ENCODE peak calls at places on chromosomes 6 and 20, in seven cellular contexts. B, M, P, V, Y, W and U are unnamed samples.

GRCh38 chr6:144104898-144105487 is 9.6 kb upstream of the SF3B5 start:
- DNase-seq in Y (peak; percentile 47), W (peak; percentile 72), B (peak; percentile 64), V (no peak), M (peak; percentile 74), P (no peak), U (peak; percentile 70)

GRCh38 chr6:5663739-5664138 is 343.0 kb downstream of the NRN1 start:
- DNase-seq in B (no peak), V (no peak), P (no peak), M (no peak), Y (no peak), W (no peak), U (no peak)

GRCh38 chr6:47524136-47524840 is 46.7 kb downstream of the CD2AP start:
- DNase-seq in M (no peak), P (no peak), Y (peak; percentile 66), B (peak; percentile 73), V (no peak), W (no peak), U (no peak)

GRCh38 chr20:35523298-35523888 is 6.1 kb downstream of the C20orf173 start:
- DNase-seq in M (peak; percentile 57), W (no peak), V (peak; percentile 64), B (no peak), Y (no peak), P (no peak), U (peak; percentile 41)

GRCh38 chr6:30570760-30571084 is 520 bp upstream of the ABCF1 start:
- DNase-seq in B (no peak), P (no peak), M (peak; percentile 33), V (no peak), W (no peak), Y (no peak), U (no peak)

GRCh38 chr6:24980507-24981384 is 45.0 kb upstream of the RIPOR2 start:
- DNase-seq in B (peak; percentile 69), P (no peak), W (no peak), V (no peak), M (no peak), Y (peak; percentile 60), U (no peak)

GRCh38 chr6:16163535-16164300 is 34.8 kb downstream of the MYLIP start:
- DNase-seq in Y (no peak), V (no peak), P (no peak), W (no peak), M (no peak), B (peak; percentile 27), U (no peak)

GRCh38 chr6:45658396-45658795 is 280.7 kb upstream of the SUPT3H start:
- DNase-seq in B (no peak), M (no peak), W (no peak), P (no peak), V (no peak), Y (no peak), U (no peak)

GRCh38 chr6:163839296-163839695 is 424.8 kb downstream of the QKI start:
- DNase-seq in M (no peak), Y (no peak), B (peak; percentile 14), W (no peak), V (no peak), P (no peak), U (no peak)

GRCh38 chr6:88574666-88575065 is 388.8 kb downstream of the RNGTT start:
- DNase-seq in W (peak; percentile 25), P (no peak), Y (no peak), V (no peak), M (no peak), B (no peak), U (no peak)

GRCh38 chr20:47493175-47493953 is 8.3 kb upstream of the NCOA3 start:
- DNase-seq in P (peak; percentile 96), W (no peak), M (no peak), Y (peak; percentile 63), B (peak; percentile 70), V (no peak), U (peak; percentile 52)

GRCh38 chr6:9632026-9632425 is 782.8 kb downstream of the TFAP2A start:
- DNase-seq in M (no peak), P (no peak), Y (no peak), W (no peak), B (no peak), V (no peak), U (no peak)

GRCh38 chr6:74018825-74019224 is 322.8 kb downstream of the CD109 start:
- DNase-seq in M (no peak), Y (no peak), W (no peak), B (no peak), V (no peak), P (no peak), U (no peak)

GRCh38 chr6:143700684-143701342 is 23.0 kb downstream of the PHACTR2 start:
- DNase-seq in V (no peak), W (no peak), P (no peak), M (no peak), B (peak; percentile 65), Y (peak; percentile 58), U (no peak)

GRCh38 chr6:56890683-56891429 is 64.1 kb upstream of the BEND6 start:
- DNase-seq in Y (peak; percentile 91), M (no peak), W (peak; percentile 16), B (peak; percentile 94), P (no peak), V (no peak), U (peak; percentile 2)

GRCh38 chr6:113600556-113601339 is 256.4 kb upstream of the MARCKS start:
- DNase-seq in Y (no peak), B (no peak), W (no peak), P (no peak), M (no peak), V (no peak), U (no peak)

GRCh38 chr6:25788305-25788922 is 33.9 kb downstream of the SLC17A4 start:
- DNase-seq in M (peak; percentile 13), V (no peak), Y (peak; percentile 3), B (peak; percentile 10), P (no peak), W (peak; percentile 11), U (peak; percentile 35)

GRCh38 chr6:170227521-170227983 is 63.3 kb downstream of the DLL1 start:
- DNase-seq in B (peak; percentile 51), V (no peak), P (peak; percentile 9), W (no peak), M (no peak), Y (peak; percentile 31), U (no peak)

GRCh38 chr6:145963216-145964068 is 716 bp downstream of the SHPRH start:
- DNase-seq in W (peak; percentile 5), B (peak; percentile 55), Y (peak; percentile 41), M (peak; percentile 65), P (no peak), V (peak; percentile 11), U (peak; percentile 65)

GRCh38 chr6:157607317-157608109 is 215.5 kb upstream of the SNX9 start:
- DNase-seq in V (no peak), M (peak; percentile 55), B (no peak), P (no peak), Y (no peak), W (no peak), U (peak; percentile 79)

GRCh38 chr6:34671801-34672656 is 24.5 kb downstream of the ILRUN start:
- DNase-seq in Y (no peak), W (no peak), B (peak; percentile 55), P (no peak), V (no peak), M (peak; percentile 73), U (peak; percentile 74)

GRCh38 chr6:119172813-119173212 is 94.3 kb upstream of the FAM184A start:
- DNase-seq in M (no peak), V (no peak), W (no peak), P (no peak), B (no peak), Y (no peak), U (no peak)

GRCh38 chr6:129567374-129567773 is 142.6 kb downstream of the ARHGAP18 start:
- DNase-seq in V (no peak), P (no peak), W (no peak), Y (no peak), M (no peak), B (no peak), U (no peak)